ENCODE peak calls at places on chromosomes 7 and 10, in nine cellular contexts. J, P, I, H, K, B, U, O and E are unnamed samples.

GRCh38 chr7:112103246-112103645 is 103.0 kb downstream of the DOCK4 start:
- DNase-seq in J (no peak), P (no peak), I (no peak), H (no peak), K (peak), B (peak), U (no peak), O (no peak), E (no peak)

GRCh38 chr10:62961951-62962523 is 145.9 kb upstream of the EGR2 start:
- DNase-seq in J (no peak), P (no peak), I (peak), H (no peak), K (no peak), B (no peak), U (no peak), O (no peak), E (no peak)

GRCh38 chr10:23694921-23695824 is 256.3 kb downstream of the OTUD1 start:
- DNase-seq in J (no peak), P (no peak), I (no peak), H (no peak), K (no peak), B (no peak), U (no peak), O (peak), E (peak)

GRCh38 chr10:95445837-95446347 is 115.3 kb downstream of the SORBS1 start:
- DNase-seq in J (peak), P (peak), I (peak), H (no peak), K (peak), B (peak), U (no peak), O (peak), E (peak)

GRCh38 chr7:117019786-117020604 is 66.7 kb downstream of the ST7 start:
- DNase-seq in J (no peak), P (peak), I (peak), H (no peak), K (peak), B (no peak), U (no peak), O (peak), E (peak)

GRCh38 chr10:124067825-124068400 is 25.5 kb downstream of the CHST15 start:
- DNase-seq in J (no peak), P (no peak), I (no peak), H (no peak), K (no peak), B (no peak), U (no peak), O (no peak), E (no peak)

GRCh38 chr10:110273474-110273873 is 31.2 kb downstream of the SMNDC1 start:
- DNase-seq in J (peak), P (no peak), I (peak), H (no peak), K (peak), B (peak), U (peak), O (no peak), E (peak)

GRCh38 chr7:25858562-25859411 is 293.2 kb upstream of the NFE2L3 start:
- DNase-seq in J (no peak), P (no peak), I (no peak), H (no peak), K (no peak), B (no peak), U (no peak), O (peak), E (no peak)

GRCh38 chr10:35153723-35154122 is 27.1 kb downstream of the CREM start:
- DNase-seq in J (no peak), P (no peak), I (no peak), H (no peak), K (no peak), B (no peak), U (no peak), O (no peak), E (no peak)